ENCODE peak calls at places on chromosomes 1 and 21, in four cellular contexts. B is A549, Q is BE2C, C is ascending aorta. H is an unnamed sample.

GRCh38 chr1:63294797-63295594 is 27.4 kb upstream of the FOXD3 start:
- DNase-seq in B (no peak), Q (no peak), C (no peak), H (no peak)

GRCh38 chr1:63739452-63739851 is 34.4 kb upstream of the ROR1 start:
- DNase-seq in B (no peak), Q (no peak), C (no peak), H (no peak)

GRCh38 chr21:46196733-46197132 is 12.5 kb upstream of the SPATC1L start:
- DNase-seq in B (no peak), Q (no peak), C (no peak), H (no peak)

GRCh38 chr1:32014199-32014936 is 700 bp downstream of the KHDRBS1 start:
- DNase-seq in B (peak), Q (peak), C (no peak), H (peak)

GRCh38 chr1:97904528-97904927 is 16.3 kb downstream of the DPYD start:
- DNase-seq in B (no peak), Q (no peak), C (no peak), H (no peak)

GRCh38 chr1:152107984-152108898 is 7.0 kb downstream of the TCHH start:
- DNase-seq in B (peak), Q (no peak), C (no peak), H (no peak)

GRCh38 chr1:84253041-84253440 is 48.5 kb upstream of the SAMD13 start:
- DNase-seq in B (peak), Q (no peak), C (no peak), H (no peak)

GRCh38 chr1:64663654-64664053 is 81.2 kb upstream of the RAVER2 start:
- DNase-seq in B (peak), Q (peak), C (no peak), H (no peak)

GRCh38 chr1:162626089-162626488 is 6.2 kb upstream of the DDR2 start:
- DNase-seq in B (no peak), Q (no peak), C (no peak), H (no peak)

GRCh38 chr1:161071886-161072371 is 2.2 kb upstream of the ARHGAP30 start:
- DNase-seq in B (peak), Q (peak), C (no peak), H (peak)

GRCh38 chr21:29256125-29256895 is 42.4 kb upstream of the BACH1 start:
- DNase-seq in B (no peak), Q (no peak), C (no peak), H (no peak)

GRCh38 chr1:71490432-71490831 is 409.6 kb upstream of the ZRANB2 start:
- DNase-seq in B (peak), Q (no peak), C (no peak), H (no peak)

GRCh38 chr21:43812139-43812821 is 22.9 kb downstream of the RRP1 start:
- DNase-seq in B (no peak), Q (no peak), C (no peak), H (no peak)

GRCh38 chr1:52502789-52503188 is 50.1 kb downstream of the TUT4 start:
- DNase-seq in B (no peak), Q (peak), C (no peak), H (no peak)

GRCh38 chr1:227889047-227889862 is 58.5 kb downstream of the WNT9A start:
- DNase-seq in B (no peak), Q (peak), C (no peak), H (peak)

GRCh38 chr1:154557939-154558609 is 388 bp downstream of the UBE2Q1 start:
- DNase-seq in B (no peak), Q (peak), C (no peak), H (peak)

GRCh38 chr1:89781494-89782126 is 39.2 kb upstream of the LRRC8D start:
- DNase-seq in B (no peak), Q (no peak), C (no peak), H (no peak)

GRCh38 chr1:89786628-89787214 is 34.1 kb upstream of the LRRC8D start:
- DNase-seq in B (no peak), Q (no peak), C (no peak), H (no peak)

GRCh38 chr1:89779541-89779940 is 41.3 kb upstream of the LRRC8D start:
- DNase-seq in B (no peak), Q (no peak), C (no peak), H (no peak)

GRCh38 chr1:89780721-89781120 is 40.1 kb upstream of the LRRC8D start:
- DNase-seq in B (peak), Q (no peak), C (no peak), H (no peak)
- TF ChIP-seq CTCF in B (peak), Q (peak), C (no peak), H (no peak)

GRCh38 chr21:35908311-35909078 is 151.8 kb downstream of the SETD4 start:
- DNase-seq in B (no peak), Q (no peak), C (no peak), H (no peak)

GRCh38 chr21:35904995-35905972 is 155.0 kb downstream of the SETD4 start:
- DNase-seq in B (no peak), Q (no peak), C (no peak), H (no peak)

GRCh38 chr21:35909456-35910178 is 150.7 kb downstream of the SETD4 start:
- DNase-seq in B (no peak), Q (no peak), C (no peak), H (no peak)

GRCh38 chr21:35906587-35906986 is 153.7 kb downstream of the SETD4 start:
- DNase-seq in B (no peak), Q (no peak), C (no peak), H (no peak)

DNA sequence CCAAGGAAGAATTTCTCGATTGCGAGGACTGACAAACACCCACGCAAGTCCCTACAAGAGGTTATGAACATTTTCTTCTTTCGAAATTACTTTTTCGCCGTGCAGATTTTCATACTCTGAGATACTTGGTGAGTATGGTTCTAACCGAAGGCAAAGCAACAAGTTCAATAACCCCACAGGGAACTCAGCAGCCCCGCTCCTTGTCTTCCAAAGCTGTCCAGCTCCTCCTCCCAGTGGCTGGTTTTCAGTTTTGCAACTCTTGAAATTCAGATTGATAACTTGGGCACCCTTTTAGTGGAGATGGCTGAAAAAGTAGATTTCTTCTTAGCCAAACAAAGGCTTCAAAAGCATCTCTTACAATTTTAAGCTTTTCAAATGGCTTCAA is 154.4 kb downstream of the SETD4 start:
- DNase-seq in B (no peak), Q (no peak), C (no peak), H (no peak)
- TF ChIP-seq CTCF in B (no peak), Q (no peak), C (no peak), H (no peak)

GRCh38 chr1:232725303-232726047 is 79.7 kb upstream of the MAP10 start:
- DNase-seq in B (peak), Q (no peak), C (no peak), H (no peak)
- TF ChIP-seq CTCF in B (no peak), Q (no peak), C (no peak), H (no peak)

GRCh38 chr21:39040494-39041110 is 142.6 kb downstream of the PSMG1 start:
- DNase-seq in B (no peak), Q (no peak), C (no peak), H (no peak)

GRCh38 chr21:39047046-39047445 is 136.2 kb downstream of the PSMG1 start:
- DNase-seq in B (no peak), Q (no peak), C (no peak), H (no peak)

GRCh38 chr21:39037807-39038405 is 145.3 kb downstream of the PSMG1 start:
- DNase-seq in B (no peak), Q (no peak), C (no peak), H (no peak)

GRCh38 chr21:39046236-39046911 is 136.9 kb downstream of the PSMG1 start:
- DNase-seq in B (no peak), Q (no peak), C (no peak), H (no peak)

GRCh38 chr21:39041815-39042214 is 141.4 kb downstream of the PSMG1 start:
- DNase-seq in B (no peak), Q (no peak), C (no peak), H (no peak)
- TF ChIP-seq CTCF in B (no peak), Q (no peak), C (no peak), H (no peak)

GRCh38 chr1:61819421-61819820 is 77.1 kb downstream of the PATJ start:
- DNase-seq in B (no peak), Q (no peak), C (no peak), H (no peak)

DNA sequence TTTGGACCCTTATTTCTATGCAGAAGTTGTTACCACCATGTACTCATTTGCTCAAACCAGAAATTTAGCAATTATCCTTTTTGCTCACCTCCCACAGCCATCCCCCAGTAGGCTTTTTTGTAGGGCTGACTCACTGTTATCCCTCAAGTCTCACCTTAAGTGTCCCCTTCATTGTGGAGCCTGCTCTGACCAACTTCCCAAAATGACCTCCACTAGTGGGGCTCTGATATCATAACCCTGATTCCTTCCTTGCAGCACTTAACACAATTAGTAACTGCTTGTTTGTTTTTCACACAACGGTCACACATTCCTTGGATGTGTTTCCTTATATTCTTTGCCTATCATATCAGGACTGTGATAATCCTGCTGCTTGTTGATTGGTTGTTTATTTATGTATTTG is 76.7 kb downstream of the PATJ start:
- DNase-seq in B (no peak), Q (no peak), C (no peak), H (no peak)
- TF ChIP-seq CTCF in B (no peak), Q (no peak), C (no peak), H (no peak)